ENCODE peak calls at places on chromosomes 7 and 10, in seven cellular contexts. One of them, this sample, is unnamed.

GRCh38 chr7:134141868-134142264 is 14.7 kb downstream of the LRGUK start:
- DNase-seq in IMR-90: no peak
- DNase-seq in H1: no peak
- DNase-seq in lower leg skin: no peak
- DNase-seq in transverse colon: no peak
- DNase-seq in uterus: no peak
- DNase-seq in heart left ventricle: no peak
- DNase-seq in this sample: no peak

GRCh38 chr10:123069271-123069670 is 60.5 kb downstream of the ACADSB start:
- DNase-seq in lower leg skin: no peak
- DNase-seq in heart left ventricle: no peak
- DNase-seq in uterus: no peak
- DNase-seq in H1: no peak
- DNase-seq in transverse colon: no peak
- DNase-seq in IMR-90: no peak
- DNase-seq in this sample: no peak

GRCh38 chr10:7421519-7421918 is 10.7 kb upstream of the SFMBT2 start:
- DNase-seq in heart left ventricle: no peak
- DNase-seq in lower leg skin: no peak
- DNase-seq in uterus: no peak
- DNase-seq in transverse colon: no peak
- DNase-seq in IMR-90: no peak
- DNase-seq in H1: no peak
- DNase-seq in this sample: no peak

GRCh38 chr10:85859859-85860258 is 506.7 kb downstream of the GRID1 start:
- DNase-seq in lower leg skin: no peak
- DNase-seq in H1: no peak
- DNase-seq in heart left ventricle: no peak
- DNase-seq in IMR-90: no peak
- DNase-seq in transverse colon: no peak
- DNase-seq in uterus: no peak
- DNase-seq in this sample: no peak

GRCh38 chr10:75498866-75499265 is 67.4 kb downstream of the LRMDA start:
- DNase-seq in IMR-90: no peak
- DNase-seq in uterus: no peak
- DNase-seq in transverse colon: no peak
- DNase-seq in lower leg skin: no peak
- DNase-seq in heart left ventricle: no peak
- DNase-seq in H1: no peak
- DNase-seq in this sample: no peak

GRCh38 chr10:107986571-107986970 is 822.1 kb upstream of the SORCS1 start:
- DNase-seq in uterus: no peak
- DNase-seq in transverse colon: no peak
- DNase-seq in H1: no peak
- DNase-seq in IMR-90: no peak
- DNase-seq in lower leg skin: no peak
- DNase-seq in heart left ventricle: no peak
- DNase-seq in this sample: no peak

GRCh38 chr7:108235451-108236061 is 105.4 kb upstream of the LAMB4 start:
- DNase-seq in H1: no peak
- DNase-seq in transverse colon: no peak
- DNase-seq in heart left ventricle: no peak
- DNase-seq in uterus: no peak
- DNase-seq in lower leg skin: no peak
- DNase-seq in IMR-90: peak
- DNase-seq in this sample: no peak

GRCh38 chr10:132981173-132981555 is 38.8 kb upstream of the CFAP46 start:
- DNase-seq in lower leg skin: no peak
- DNase-seq in heart left ventricle: no peak
- DNase-seq in transverse colon: no peak
- DNase-seq in H1: no peak
- DNase-seq in uterus: no peak
- DNase-seq in IMR-90: no peak
- DNase-seq in this sample: no peak

GRCh38 chr7:42238709-42239395 is 1.8 kb upstream of the GLI3 start:
- DNase-seq in heart left ventricle: no peak
- DNase-seq in IMR-90: peak
- DNase-seq in transverse colon: peak
- DNase-seq in H1: no peak
- DNase-seq in uterus: peak
- DNase-seq in lower leg skin: peak
- DNase-seq in this sample: no peak

GRCh38 chr10:100998183-100998990 is 1.2 kb upstream of the LZTS2 start:
- DNase-seq in uterus: peak
- DNase-seq in IMR-90: peak
- DNase-seq in transverse colon: peak
- DNase-seq in lower leg skin: peak
- DNase-seq in heart left ventricle: peak
- DNase-seq in H1: no peak
- DNase-seq in this sample: peak

GRCh38 chr7:157871681-157872080 is 534.9 kb downstream of the DNAJB6 start:
- DNase-seq in IMR-90: no peak
- DNase-seq in H1: no peak
- DNase-seq in uterus: no peak
- DNase-seq in heart left ventricle: no peak
- DNase-seq in lower leg skin: no peak
- DNase-seq in transverse colon: no peak
- DNase-seq in this sample: no peak

GRCh38 chr7:82158327-82158726 is 285.2 kb downstream of the CACNA2D1 start:
- DNase-seq in uterus: no peak
- DNase-seq in transverse colon: no peak
- DNase-seq in IMR-90: no peak
- DNase-seq in H1: no peak
- DNase-seq in heart left ventricle: no peak
- DNase-seq in lower leg skin: no peak
- DNase-seq in this sample: no peak

GRCh38 chr10:98378722-98379121 is 36.3 kb downstream of the PYROXD2 start:
- DNase-seq in uterus: no peak
- DNase-seq in IMR-90: peak
- DNase-seq in lower leg skin: no peak
- DNase-seq in H1: no peak
- DNase-seq in heart left ventricle: no peak
- DNase-seq in transverse colon: no peak
- DNase-seq in this sample: no peak

GRCh38 chr10:34911661-34912205 is 96.6 kb upstream of the PARD3 start:
- DNase-seq in transverse colon: no peak
- DNase-seq in H1: no peak
- DNase-seq in IMR-90: peak
- DNase-seq in uterus: no peak
- DNase-seq in heart left ventricle: no peak
- DNase-seq in lower leg skin: peak
- DNase-seq in this sample: no peak

GRCh38 chr10:103739039-103739764 is 116.2 kb downstream of the SH3PXD2A start:
- DNase-seq in H1: no peak
- DNase-seq in IMR-90: peak
- DNase-seq in transverse colon: peak
- DNase-seq in lower leg skin: no peak
- DNase-seq in heart left ventricle: peak
- DNase-seq in uterus: peak
- DNase-seq in this sample: no peak

GRCh38 chr7:30459591-30460245 is 18.9 kb downstream of the NOD1 start:
- DNase-seq in uterus: peak
- DNase-seq in lower leg skin: peak
- DNase-seq in H1: no peak
- DNase-seq in IMR-90: peak
- DNase-seq in transverse colon: peak
- DNase-seq in heart left ventricle: no peak
- DNase-seq in this sample: no peak

GRCh38 chr7:112744818-112745217 is 45.4 kb downstream of the TMEM168 start:
- DNase-seq in H1: no peak
- DNase-seq in transverse colon: no peak
- DNase-seq in IMR-90: no peak
- DNase-seq in uterus: no peak
- DNase-seq in heart left ventricle: no peak
- DNase-seq in lower leg skin: no peak
- DNase-seq in this sample: no peak

DNA sequence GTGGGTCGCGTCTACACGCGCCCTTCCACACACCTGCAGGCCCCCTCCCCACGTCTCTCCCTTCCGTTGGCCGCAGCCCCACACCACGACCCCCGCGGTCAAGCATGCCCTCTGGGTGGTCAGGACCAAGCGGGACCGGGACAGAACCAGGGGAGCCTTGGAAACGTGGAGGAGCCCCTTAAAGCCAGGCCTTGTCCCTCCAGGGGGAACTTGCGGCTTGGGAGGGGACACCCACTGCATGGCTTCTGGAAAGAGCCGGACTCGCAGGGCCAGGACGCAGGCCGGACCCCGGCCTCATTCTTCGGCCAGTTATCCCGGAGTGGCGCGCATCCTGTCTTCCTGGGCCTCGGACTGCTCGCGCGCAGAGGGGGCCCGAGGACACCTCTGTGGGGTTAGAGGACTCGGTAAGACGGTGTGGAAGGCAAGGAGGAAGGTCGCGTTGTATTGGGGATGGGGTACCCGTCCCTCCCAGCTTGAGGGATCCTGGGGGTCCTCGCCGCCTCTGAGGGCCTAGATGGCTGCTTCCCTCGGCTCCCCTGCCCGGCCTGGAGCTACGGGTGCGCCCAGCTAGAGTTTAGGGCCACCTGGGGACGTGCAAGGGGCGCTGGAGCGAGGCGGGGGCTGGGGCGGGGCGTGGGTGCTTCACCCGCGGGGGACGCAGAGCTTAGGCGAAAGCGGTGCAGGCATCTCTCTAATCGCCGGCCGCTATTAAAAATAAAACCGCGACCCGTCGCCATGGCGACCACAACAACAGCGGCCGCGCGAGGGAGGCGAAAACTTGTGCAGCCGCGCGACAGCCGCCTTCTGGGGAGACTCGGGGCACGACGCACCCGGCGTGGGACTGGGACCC is 1.8 kb upstream of the PDGFA start:
- DNase-seq in transverse colon: peak
- DNase-seq in lower leg skin: no peak
- DNase-seq in H1: no peak
- DNase-seq in uterus: peak
- DNase-seq in IMR-90: peak
- DNase-seq in heart left ventricle: peak
- DNase-seq in this sample: peak
- TF ChIP-seq POLR2A in transverse colon: no peak
- TF ChIP-seq POLR2A in lower leg skin: no peak
- TF ChIP-seq POLR2A in H1: no peak
- TF ChIP-seq POLR2A in uterus: no peak
- TF ChIP-seq POLR2A in IMR-90: no peak
- TF ChIP-seq POLR2A in heart left ventricle: no peak
- TF ChIP-seq POLR2A in this sample: no peak

GRCh38 chr10:13337128-13337826 is 10.8 kb downstream of the SEPHS1 start:
- DNase-seq in IMR-90: no peak
- DNase-seq in lower leg skin: no peak
- DNase-seq in transverse colon: no peak
- DNase-seq in uterus: no peak
- DNase-seq in H1: no peak
- DNase-seq in heart left ventricle: no peak
- DNase-seq in this sample: no peak
- TF ChIP-seq POLR2A in IMR-90: no peak
- TF ChIP-seq POLR2A in lower leg skin: no peak
- TF ChIP-seq POLR2A in transverse colon: no peak
- TF ChIP-seq POLR2A in uterus: no peak
- TF ChIP-seq POLR2A in H1: no peak
- TF ChIP-seq POLR2A in heart left ventricle: no peak
- TF ChIP-seq POLR2A in this sample: no peak

DNA sequence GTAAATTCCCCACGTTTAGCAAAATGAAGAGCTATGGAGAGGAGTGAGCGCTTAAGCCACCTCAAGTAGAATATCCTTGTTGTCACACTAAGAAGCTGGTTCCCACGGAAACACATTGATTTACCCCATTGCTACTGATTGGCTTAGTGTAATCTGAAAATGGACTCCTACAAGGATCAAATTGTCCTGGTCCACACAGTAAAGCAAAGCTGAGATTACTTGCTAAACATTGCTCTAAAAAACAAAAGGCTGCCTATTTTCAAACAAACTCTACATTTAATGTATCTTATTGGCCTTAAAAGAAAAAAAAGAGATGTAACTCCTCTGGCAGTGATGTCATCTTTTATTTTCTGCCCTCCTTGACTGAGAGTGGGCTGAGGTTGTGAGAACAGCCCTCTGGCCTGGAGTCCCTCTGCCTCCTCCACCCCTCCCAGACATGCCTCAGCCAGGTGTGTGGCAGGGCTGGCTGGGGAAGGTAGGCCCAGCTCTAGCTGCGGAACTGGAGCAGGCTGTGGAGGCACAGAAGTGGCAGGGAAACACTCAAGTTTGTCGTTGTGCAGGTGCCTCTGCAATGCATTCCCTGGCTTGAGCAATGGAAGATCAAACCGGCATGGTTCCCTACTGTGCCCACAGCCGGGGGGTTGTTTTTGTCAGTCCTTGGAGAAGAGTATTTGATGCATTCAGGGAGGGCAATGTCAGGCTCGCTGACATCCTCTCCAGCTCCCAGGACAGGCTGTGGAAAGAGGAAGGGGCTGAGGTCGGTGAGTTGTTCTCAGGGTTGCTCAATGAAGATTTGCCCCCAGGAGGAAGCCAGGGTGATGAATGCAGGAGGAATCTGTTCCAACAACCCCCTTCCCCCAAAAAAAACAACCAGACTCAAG is 9.1 kb downstream of the KLF6 start:
- DNase-seq in uterus: no peak
- DNase-seq in transverse colon: peak
- DNase-seq in lower leg skin: no peak
- DNase-seq in heart left ventricle: no peak
- DNase-seq in H1: no peak
- DNase-seq in IMR-90: peak
- DNase-seq in this sample: peak
- TF ChIP-seq POLR2A in uterus: no peak
- TF ChIP-seq POLR2A in transverse colon: peak
- TF ChIP-seq POLR2A in lower leg skin: no peak
- TF ChIP-seq POLR2A in heart left ventricle: peak
- TF ChIP-seq POLR2A in H1: no peak
- TF ChIP-seq POLR2A in IMR-90: peak
- TF ChIP-seq POLR2A in this sample: no peak

DNA sequence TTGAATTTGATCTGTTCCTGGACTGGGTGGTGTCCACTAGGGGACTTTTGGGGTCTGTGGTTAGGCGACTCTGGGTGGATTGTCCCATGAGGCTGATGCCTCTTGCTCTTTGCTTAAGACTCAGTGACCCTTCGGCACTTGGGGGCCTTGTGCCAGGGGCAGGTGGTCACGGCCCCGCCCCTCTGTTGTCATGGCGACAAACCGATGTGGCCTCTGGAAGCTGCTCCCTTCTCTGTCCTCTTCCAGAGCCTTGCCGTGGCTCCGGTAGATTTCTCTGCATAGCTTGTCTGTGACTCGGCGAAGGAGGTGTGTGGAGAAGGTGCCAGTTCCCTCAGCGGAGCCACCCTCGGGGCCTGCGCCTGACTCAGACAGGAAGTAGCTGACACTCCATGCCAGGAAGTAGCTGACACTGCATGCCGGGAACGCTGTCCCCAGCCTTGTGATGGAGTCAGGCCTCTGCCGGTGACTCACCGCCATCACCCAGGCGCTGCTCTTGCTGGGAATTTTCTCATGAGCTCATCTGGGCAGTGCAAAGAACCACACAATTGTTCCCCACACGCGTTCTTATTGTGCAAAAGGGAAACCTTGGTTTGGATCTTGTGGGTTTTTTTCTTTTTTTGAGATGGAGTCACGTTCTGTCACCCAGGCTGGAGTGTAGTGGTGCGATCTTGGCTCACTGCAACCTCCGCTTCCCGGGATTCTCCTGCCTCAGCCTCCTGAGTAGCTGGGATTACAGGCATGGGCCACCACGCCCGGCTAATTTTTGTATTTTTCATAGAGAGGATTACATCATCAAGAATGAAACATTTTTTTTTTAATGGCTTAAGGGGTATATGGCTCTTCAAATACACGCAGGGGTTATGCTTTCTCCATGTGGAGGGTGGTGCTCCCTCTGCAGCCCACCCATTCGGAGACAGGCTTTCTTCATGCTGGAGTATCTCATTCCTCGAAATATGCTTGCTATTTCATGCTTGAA is 72.6 kb downstream of the PFKFB3 start:
- DNase-seq in lower leg skin: peak
- DNase-seq in H1: peak
- DNase-seq in IMR-90: peak
- DNase-seq in transverse colon: peak
- DNase-seq in heart left ventricle: peak
- DNase-seq in uterus: peak
- DNase-seq in this sample: peak
- TF ChIP-seq POLR2A in lower leg skin: no peak
- TF ChIP-seq POLR2A in H1: no peak
- TF ChIP-seq POLR2A in IMR-90: no peak
- TF ChIP-seq POLR2A in transverse colon: peak
- TF ChIP-seq POLR2A in heart left ventricle: peak
- TF ChIP-seq POLR2A in uterus: no peak
- TF ChIP-seq POLR2A in this sample: peak

This sample was measured in upper lobe of left lung.